ENCODE peak calls at places on chromosomes 12 and 14, in six cellular contexts. D is kidney epithelial cell, L is dorsolateral prefrontal cortex, F is GM23338, G is upper lobe of left lung, M is astrocyte. Y is an unnamed sample.

GRCh38 chr12:10397311-10397710 is 7.5 kb upstream of the KLRK1 start:
- DNase-seq in D (no peak), L (no peak), F (no peak), G (no peak), M (no peak), Y (no peak)

GRCh38 chr14:42814817-42815216 is 1208.1 kb downstream of the LRFN5 start:
- DNase-seq in D (no peak), L (no peak), F (no peak), G (no peak), M (no peak), Y (no peak)

GRCh38 chr12:27866382-27867101 is 86.5 kb upstream of the MANSC4 start:
- DNase-seq in D (no peak), L (no peak), F (no peak), G (no peak), M (peak; percentile 63), Y (no peak)

GRCh38 chr12:65586796-65587195 is 237.5 kb upstream of the HMGA2 start:
- DNase-seq in D (no peak), L (no peak), F (no peak), G (no peak), M (no peak), Y (no peak)

GRCh38 chr12:4202918-4203317 is 70.6 kb upstream of the CCND2 start:
- DNase-seq in D (no peak), L (no peak), F (no peak), G (no peak), M (no peak), Y (no peak)

GRCh38 chr14:61477845-61478438 is 156.6 kb downstream of the PRKCH start:
- DNase-seq in D (no peak), L (peak; percentile 56), F (no peak), G (peak; percentile 98), M (no peak), Y (no peak)

GRCh38 chr12:27333311-27334009 is 824 bp downstream of the BMAL2 start:
- DNase-seq in D (no peak), L (peak; percentile 29), F (peak; percentile 49), G (peak; percentile 53), M (no peak), Y (peak; percentile 19)

GRCh38 chr12:14774944-14775651 is 28.2 kb downstream of the WBP11 start:
- DNase-seq in D (no peak), L (no peak), F (peak; percentile 40), G (peak; percentile 41), M (peak; percentile 41), Y (peak; percentile 37)

GRCh38 chr12:2228535-2228934 is 175.7 kb downstream of the CACNA1C start:
- DNase-seq in D (no peak), L (no peak), F (no peak), G (no peak), M (no peak), Y (no peak)

GRCh38 chr14:30382221-30382620 is 176.7 kb upstream of the G2E3 start:
- DNase-seq in D (no peak), L (no peak), F (no peak), G (no peak), M (no peak), Y (no peak)

GRCh38 chr12:131759176-131759575 is 48.3 kb downstream of the SFSWAP start:
- DNase-seq in D (no peak), L (no peak), F (no peak), G (no peak), M (peak; percentile 31), Y (no peak)

GRCh38 chr12:67449591-67450052 is 180.5 kb downstream of the CAND1 start:
- DNase-seq in D (no peak), L (no peak), F (no peak), G (no peak), M (no peak), Y (peak; percentile 24)

GRCh38 chr12:82057770-82058169 is 298.6 kb upstream of the PPFIA2 start:
- DNase-seq in D (peak; percentile 77), L (no peak), F (no peak), G (no peak), M (peak; percentile 43), Y (no peak)

GRCh38 chr12:71194657-71195056 is 36.9 kb upstream of the TSPAN8 start:
- DNase-seq in D (no peak), L (no peak), F (no peak), G (no peak), M (peak; percentile 8), Y (no peak)

GRCh38 chr12:1800646-1801284 is 19.6 kb upstream of the LRTM2 start:
- DNase-seq in D (no peak), L (peak; percentile 31), F (peak; percentile 84), G (peak; percentile 18), M (no peak), Y (peak; percentile 18)

GRCh38 chr12:32586390-32586789 is 92.7 kb upstream of the DNM1L start:
- DNase-seq in D (no peak), L (no peak), F (no peak), G (no peak), M (peak; percentile 68), Y (no peak)

GRCh38 chr14:46472261-46472660 is 179.3 kb downstream of the RPL10L start:
- DNase-seq in D (no peak), L (no peak), F (no peak), G (no peak), M (no peak), Y (no peak)

GRCh38 chr14:93543766-93544165 is 113.0 kb downstream of the UNC79 start:
- DNase-seq in D (no peak), L (no peak), F (peak; percentile 20), G (no peak), M (no peak), Y (no peak)

GRCh38 chr12:95717336-95717928 is 73.1 kb downstream of the NTN4 start:
- DNase-seq in D (no peak), L (no peak), F (no peak), G (no peak), M (no peak), Y (no peak)

GRCh38 chr12:21906919-21907642 is 34.1 kb downstream of the ABCC9 start:
- DNase-seq in D (no peak), L (no peak), F (no peak), G (no peak), M (peak; percentile 30), Y (no peak)

GRCh38 chr12:130526813-130527212 is 189.1 kb downstream of the PIWIL1 start:
- DNase-seq in D (no peak), L (no peak), F (peak; percentile 59), G (no peak), M (no peak), Y (no peak)

GRCh38 chr14:66709292-66709691 is 201.3 kb downstream of the GPHN start:
- DNase-seq in D (peak; percentile 26), L (no peak), F (no peak), G (no peak), M (peak; percentile 70), Y (no peak)

GRCh38 chr12:89316705-89317139 is 35.6 kb downstream of the DUSP6 start:
- DNase-seq in D (no peak), L (no peak), F (no peak), G (peak; percentile 40), M (no peak), Y (no peak)

GRCh38 chr12:15590180-15590826 is 198.9 kb downstream of the EPS8 start:
- DNase-seq in D (no peak), L (peak; percentile 73), F (peak; percentile 85), G (peak; percentile 59), M (peak; percentile 21), Y (no peak)

GRCh38 chr12:119589087-119589486 is 4.5 kb upstream of the TMEM233 start:
- DNase-seq in D (no peak), L (no peak), F (no peak), G (no peak), M (peak; percentile 32), Y (no peak)

GRCh38 chr12:115572440-115572839 is 705.1 kb downstream of the MED13L start:
- DNase-seq in D (no peak), L (no peak), F (peak; percentile 5), G (no peak), M (no peak), Y (no peak)

GRCh38 chr12:74999474-74999873 is 210.2 kb downstream of the KCNC2 start:
- DNase-seq in D (no peak), L (no peak), F (no peak), G (no peak), M (no peak), Y (no peak)

GRCh38 chr12:69070319-69071090 is 137.5 kb upstream of the CPM start:
- DNase-seq in D (no peak), L (peak; percentile 40), F (peak; percentile 92), G (peak; percentile 77), M (peak; percentile 34), Y (peak; percentile 19)

GRCh38 chr14:55454264-55455151 is 14.1 kb upstream of the TBPL2 start:
- DNase-seq in D (peak; percentile 63), L (no peak), F (no peak), G (no peak), M (peak; percentile 85), Y (no peak)

GRCh38 chr12:24025153-24025798 is 75.8 kb upstream of the SOX5 start:
- DNase-seq in D (no peak), L (no peak), F (peak; percentile 52), G (no peak), M (no peak), Y (no peak)
- TF ChIP-seq CTCF in D (peak; percentile 52), L (no peak), F (peak; percentile 57), G (peak; percentile 25), M (peak; percentile 25), Y (no peak)

GRCh38 chr14:86961106-86961716 is 1031.8 kb downstream of the GALC start:
- DNase-seq in D (no peak), L (no peak), F (peak; percentile 71), G (no peak), M (no peak), Y (no peak)
- TF ChIP-seq CTCF in D (no peak), L (no peak), F (peak; percentile 78), G (no peak), M (peak; percentile 32), Y (no peak)

DNA sequence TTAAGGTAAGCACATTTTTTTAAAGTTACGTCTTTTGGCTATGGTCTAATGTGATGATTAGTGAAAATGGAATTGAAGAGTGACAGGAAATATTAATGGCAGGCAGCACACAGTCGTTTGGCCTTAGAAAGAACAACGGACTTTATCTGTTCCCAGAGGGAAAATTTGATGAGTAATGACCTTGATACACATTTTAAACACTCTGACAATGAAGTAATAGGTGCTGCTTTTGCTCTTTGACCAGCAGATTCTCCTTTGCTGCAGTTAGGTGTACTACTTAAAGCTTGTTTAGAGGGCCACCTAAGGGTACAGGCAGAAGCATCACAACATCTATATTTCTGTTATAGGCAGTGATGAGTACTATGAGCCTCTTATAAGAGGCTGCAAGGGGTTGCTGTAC is 27.1 kb upstream of the RNU6-8 start:
- DNase-seq in D (no peak), L (no peak), F (no peak), G (no peak), M (peak; percentile 91), Y (no peak)
- TF ChIP-seq CTCF in D (no peak), L (no peak), F (no peak), G (no peak), M (no peak), Y (no peak)

DNA sequence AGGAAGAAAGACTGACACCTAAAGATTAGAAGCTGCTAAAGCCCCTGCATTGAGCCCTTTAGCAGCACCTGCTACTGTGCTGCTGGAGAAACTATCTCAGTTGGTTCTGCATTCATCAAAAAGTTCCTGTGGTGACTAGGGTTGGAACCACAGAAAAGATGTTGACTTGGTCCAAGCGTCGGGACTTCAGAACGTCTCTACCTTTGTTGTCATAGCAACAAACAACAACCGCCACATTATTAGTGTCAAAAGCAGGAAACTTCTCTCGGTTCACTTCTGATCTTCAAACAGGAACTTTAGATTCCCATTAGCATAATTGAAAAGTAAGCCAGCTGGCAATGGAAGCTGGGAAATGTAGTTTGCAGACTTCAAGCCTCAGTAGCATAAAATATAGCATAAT is 368.0 kb downstream of the SEC23A start:
- DNase-seq in D (no peak), L (no peak), F (no peak), G (no peak), M (no peak), Y (no peak)
- TF ChIP-seq CTCF in D (no peak), L (no peak), F (no peak), G (no peak), M (no peak), Y (no peak)

Y was measured in natural killer cell.